ENCODE peak calls at places on chromosome 15, in nine cellular contexts. One of them, this sample, is unnamed.

GRCh38 chr15:57528940-57529565 is 62.7 kb upstream of the MYZAP start:
- ATAC-seq in aorta: no peak
- ATAC-seq in pancreas: peak; percentile 5
- ATAC-seq in psoas muscle: no peak
- ATAC-seq in HCT116: no peak
- ATAC-seq in right cardiac atrium: no peak
- ATAC-seq in heart right ventricle: no peak
- ATAC-seq in K562: no peak
- ATAC-seq in CD4-positive, CD25-positive, alpha-beta regulatory T cell: no peak
- ATAC-seq in this sample: no peak

GRCh38 chr15:63178034-63178433 is 11.4 kb upstream of the RAB8B start:
- ATAC-seq in aorta: no peak
- ATAC-seq in pancreas: no peak
- ATAC-seq in psoas muscle: no peak
- ATAC-seq in HCT116: no peak
- ATAC-seq in right cardiac atrium: no peak
- ATAC-seq in heart right ventricle: no peak
- ATAC-seq in K562: peak; percentile 53
- ATAC-seq in CD4-positive, CD25-positive, alpha-beta regulatory T cell: no peak
- ATAC-seq in this sample: no peak

GRCh38 chr15:89845305-89845893 is 30.7 kb upstream of the ANPEP start:
- ATAC-seq in aorta: no peak
- ATAC-seq in pancreas: peak; percentile 55
- ATAC-seq in psoas muscle: peak; percentile 82
- ATAC-seq in HCT116: peak; percentile 71
- ATAC-seq in right cardiac atrium: no peak
- ATAC-seq in heart right ventricle: no peak
- ATAC-seq in K562: no peak
- ATAC-seq in CD4-positive, CD25-positive, alpha-beta regulatory T cell: no peak
- ATAC-seq in this sample: peak; percentile 46

GRCh38 chr15:44092221-44092620 is 102.8 kb downstream of the FRMD5 start:
- ATAC-seq in aorta: no peak
- ATAC-seq in pancreas: no peak
- ATAC-seq in psoas muscle: no peak
- ATAC-seq in HCT116: no peak
- ATAC-seq in right cardiac atrium: peak; percentile 43
- ATAC-seq in heart right ventricle: peak; percentile 44
- ATAC-seq in K562: no peak
- ATAC-seq in CD4-positive, CD25-positive, alpha-beta regulatory T cell: no peak
- ATAC-seq in this sample: no peak

GRCh38 chr15:77983708-77984445 is 93.6 kb downstream of the TBC1D2B start:
- ATAC-seq in aorta: no peak
- ATAC-seq in pancreas: no peak
- ATAC-seq in psoas muscle: no peak
- ATAC-seq in HCT116: peak; percentile 28
- ATAC-seq in right cardiac atrium: no peak
- ATAC-seq in heart right ventricle: no peak
- ATAC-seq in K562: no peak
- ATAC-seq in CD4-positive, CD25-positive, alpha-beta regulatory T cell: no peak
- ATAC-seq in this sample: no peak

GRCh38 chr15:42427429-42428223 is 63.3 kb downstream of the ZNF106 start:
- ATAC-seq in aorta: peak; percentile 48
- ATAC-seq in pancreas: no peak
- ATAC-seq in psoas muscle: peak; percentile 86
- ATAC-seq in HCT116: no peak
- ATAC-seq in right cardiac atrium: no peak
- ATAC-seq in heart right ventricle: peak; percentile 54
- ATAC-seq in K562: no peak
- ATAC-seq in CD4-positive, CD25-positive, alpha-beta regulatory T cell: no peak
- ATAC-seq in this sample: no peak

GRCh38 chr15:86002444-86002843 is 77.2 kb upstream of the AGBL1 start:
- ATAC-seq in aorta: no peak
- ATAC-seq in pancreas: peak; percentile 59
- ATAC-seq in psoas muscle: peak; percentile 44
- ATAC-seq in HCT116: no peak
- ATAC-seq in right cardiac atrium: no peak
- ATAC-seq in heart right ventricle: no peak
- ATAC-seq in K562: no peak
- ATAC-seq in CD4-positive, CD25-positive, alpha-beta regulatory T cell: no peak
- ATAC-seq in this sample: no peak

GRCh38 chr15:78266229-78266628 is 1.9 kb downstream of the DNAJA4 start:
- ATAC-seq in aorta: no peak
- ATAC-seq in pancreas: no peak
- ATAC-seq in psoas muscle: peak; percentile 1
- ATAC-seq in HCT116: no peak
- ATAC-seq in right cardiac atrium: no peak
- ATAC-seq in heart right ventricle: peak; percentile 0
- ATAC-seq in K562: no peak
- ATAC-seq in CD4-positive, CD25-positive, alpha-beta regulatory T cell: no peak
- ATAC-seq in this sample: no peak

GRCh38 chr15:90988249-90988648 is 6.1 kb downstream of the PRC1 start:
- ATAC-seq in aorta: no peak
- ATAC-seq in pancreas: no peak
- ATAC-seq in psoas muscle: no peak
- ATAC-seq in HCT116: no peak
- ATAC-seq in right cardiac atrium: no peak
- ATAC-seq in heart right ventricle: no peak
- ATAC-seq in K562: peak; percentile 55
- ATAC-seq in CD4-positive, CD25-positive, alpha-beta regulatory T cell: no peak
- ATAC-seq in this sample: no peak
- H3K4me3 ChIP-seq in aorta: no peak overlapping the region
- H3K4me3 ChIP-seq in pancreas: no peak overlapping the region
- H3K4me3 ChIP-seq in psoas muscle: no peak overlapping the region
- H3K4me3 ChIP-seq in HCT116: no peak overlapping the region
- H3K4me3 ChIP-seq in right cardiac atrium: no peak overlapping the region
- H3K4me3 ChIP-seq in heart right ventricle: no peak overlapping the region
- H3K4me3 ChIP-seq in K562: no peak overlapping the region
- H3K4me3 ChIP-seq in CD4-positive, CD25-positive, alpha-beta regulatory T cell: peak overlapping the region; percentile 54
- H3K4me3 ChIP-seq in this sample: no peak overlapping the region

DNA sequence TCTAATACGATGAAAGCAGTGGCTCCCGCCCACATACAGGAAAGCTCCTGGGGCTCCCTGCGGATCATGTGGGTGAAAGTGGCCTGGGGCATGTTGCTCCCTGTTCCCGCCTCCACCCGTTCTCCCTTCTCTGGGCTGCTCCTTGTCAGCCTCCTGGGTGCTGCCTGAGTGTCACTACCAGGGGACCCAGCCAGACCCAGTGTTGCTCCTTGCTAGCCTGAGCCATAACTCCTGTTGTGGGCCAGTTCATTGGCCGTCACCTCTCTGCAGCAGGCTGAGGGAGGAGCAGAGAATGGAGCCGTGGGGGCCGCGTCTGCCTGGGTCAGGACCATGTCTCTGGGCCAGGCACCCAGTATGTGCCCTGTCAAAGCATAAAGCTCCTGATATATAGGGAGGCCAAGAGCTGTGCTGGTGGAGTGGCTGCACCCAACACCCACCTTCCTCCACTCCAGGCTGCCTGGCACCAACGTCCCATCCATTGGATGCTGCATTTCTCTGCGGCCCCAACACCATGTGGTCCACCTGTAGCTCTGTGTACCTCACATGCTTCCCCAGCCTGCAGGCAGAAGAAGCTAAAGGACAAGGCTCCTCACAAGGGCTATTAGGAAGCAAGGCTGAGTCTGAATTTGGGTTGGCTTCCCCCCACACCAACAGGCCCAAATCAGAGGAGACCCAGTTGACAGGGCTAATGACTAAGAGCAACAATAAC is 40.5 kb downstream of the KLF13 start:
- ATAC-seq in aorta: no peak
- ATAC-seq in pancreas: no peak
- ATAC-seq in psoas muscle: peak; percentile 22
- ATAC-seq in HCT116: no peak
- ATAC-seq in right cardiac atrium: peak; percentile 8
- ATAC-seq in heart right ventricle: peak; percentile 5
- ATAC-seq in K562: no peak
- ATAC-seq in CD4-positive, CD25-positive, alpha-beta regulatory T cell: no peak
- ATAC-seq in this sample: no peak
- H3K4me1 ChIP-seq in aorta: no peaks in the 10 kb centered on the region
- H3K4me1 ChIP-seq in pancreas: peaks cover 58% of the 10 kb centered on the region
- H3K4me1 ChIP-seq in psoas muscle: peaks cover 65% of the 10 kb centered on the region
- H3K4me1 ChIP-seq in HCT116: peaks cover 7% of the 10 kb centered on the region
- H3K4me1 ChIP-seq in right cardiac atrium: peaks cover 38% of the 10 kb centered on the region
- H3K4me1 ChIP-seq in heart right ventricle: peaks cover 100% of the 10 kb centered on the region
- H3K4me1 ChIP-seq in K562: peaks cover 37% of the 10 kb centered on the region
- H3K4me1 ChIP-seq in CD4-positive, CD25-positive, alpha-beta regulatory T cell: peaks cover 100% of the 10 kb centered on the region
- H3K4me1 ChIP-seq in this sample: peaks cover 16% of the 10 kb centered on the region

GRCh38 chr15:51667478-51667877 is 13.8 kb upstream of the SCG3 start:
- ATAC-seq in aorta: no peak
- ATAC-seq in pancreas: no peak
- ATAC-seq in psoas muscle: no peak
- ATAC-seq in HCT116: no peak
- ATAC-seq in right cardiac atrium: no peak
- ATAC-seq in heart right ventricle: no peak
- ATAC-seq in K562: no peak
- ATAC-seq in CD4-positive, CD25-positive, alpha-beta regulatory T cell: no peak
- ATAC-seq in this sample: no peak

GRCh38 chr15:51672100-51672731 is 9.1 kb upstream of the SCG3 start:
- ATAC-seq in aorta: no peak
- ATAC-seq in pancreas: no peak
- ATAC-seq in psoas muscle: no peak
- ATAC-seq in HCT116: no peak
- ATAC-seq in right cardiac atrium: no peak
- ATAC-seq in heart right ventricle: no peak
- ATAC-seq in K562: peak; percentile 79
- ATAC-seq in CD4-positive, CD25-positive, alpha-beta regulatory T cell: no peak
- ATAC-seq in this sample: no peak

GRCh38 chr15:51668446-51668845 is 12.9 kb upstream of the SCG3 start:
- ATAC-seq in aorta: peak; percentile 19
- ATAC-seq in pancreas: no peak
- ATAC-seq in psoas muscle: no peak
- ATAC-seq in HCT116: no peak
- ATAC-seq in right cardiac atrium: no peak
- ATAC-seq in heart right ventricle: no peak
- ATAC-seq in K562: no peak
- ATAC-seq in CD4-positive, CD25-positive, alpha-beta regulatory T cell: no peak
- ATAC-seq in this sample: no peak

GRCh38 chr15:51672913-51673857 is 8.1 kb upstream of the SCG3 start:
- ATAC-seq in aorta: no peak
- ATAC-seq in pancreas: no peak
- ATAC-seq in psoas muscle: no peak
- ATAC-seq in HCT116: no peak
- ATAC-seq in right cardiac atrium: no peak
- ATAC-seq in heart right ventricle: no peak
- ATAC-seq in K562: peak; percentile 76
- ATAC-seq in CD4-positive, CD25-positive, alpha-beta regulatory T cell: no peak
- ATAC-seq in this sample: no peak

GRCh38 chr15:51669381-51669780 is 11.9 kb upstream of the SCG3 start:
- ATAC-seq in aorta: no peak
- ATAC-seq in pancreas: no peak
- ATAC-seq in psoas muscle: no peak
- ATAC-seq in HCT116: no peak
- ATAC-seq in right cardiac atrium: no peak
- ATAC-seq in heart right ventricle: no peak
- ATAC-seq in K562: peak; percentile 63
- ATAC-seq in CD4-positive, CD25-positive, alpha-beta regulatory T cell: no peak
- ATAC-seq in this sample: no peak
- H3K4me3 ChIP-seq in aorta: no peak overlapping the region
- H3K4me3 ChIP-seq in pancreas: no peak overlapping the region
- H3K4me3 ChIP-seq in psoas muscle: no peak overlapping the region
- H3K4me3 ChIP-seq in HCT116: no peak overlapping the region
- H3K4me3 ChIP-seq in right cardiac atrium: no peak overlapping the region
- H3K4me3 ChIP-seq in heart right ventricle: no peak overlapping the region
- H3K4me3 ChIP-seq in K562: no peak overlapping the region
- H3K4me3 ChIP-seq in CD4-positive, CD25-positive, alpha-beta regulatory T cell: no peak overlapping the region
- H3K4me3 ChIP-seq in this sample: no peak overlapping the region

GRCh38 chr15:72797338-72797689 is 13.8 kb upstream of the ADPGK start:
- ATAC-seq in aorta: no peak
- ATAC-seq in pancreas: peak; percentile 23
- ATAC-seq in psoas muscle: peak; percentile 8
- ATAC-seq in HCT116: peak; percentile 24
- ATAC-seq in right cardiac atrium: no peak
- ATAC-seq in heart right ventricle: no peak
- ATAC-seq in K562: peak; percentile 8
- ATAC-seq in CD4-positive, CD25-positive, alpha-beta regulatory T cell: no peak
- ATAC-seq in this sample: no peak

GRCh38 chr15:72797834-72798233 is 14.3 kb upstream of the ADPGK start:
- ATAC-seq in aorta: no peak
- ATAC-seq in pancreas: no peak
- ATAC-seq in psoas muscle: no peak
- ATAC-seq in HCT116: no peak
- ATAC-seq in right cardiac atrium: no peak
- ATAC-seq in heart right ventricle: no peak
- ATAC-seq in K562: no peak
- ATAC-seq in CD4-positive, CD25-positive, alpha-beta regulatory T cell: no peak
- ATAC-seq in this sample: no peak

GRCh38 chr15:72800819-72801481 is 17.4 kb upstream of the ADPGK start:
- ATAC-seq in aorta: no peak
- ATAC-seq in pancreas: no peak
- ATAC-seq in psoas muscle: no peak
- ATAC-seq in HCT116: no peak
- ATAC-seq in right cardiac atrium: no peak
- ATAC-seq in heart right ventricle: no peak
- ATAC-seq in K562: no peak
- ATAC-seq in CD4-positive, CD25-positive, alpha-beta regulatory T cell: no peak
- ATAC-seq in this sample: no peak

GRCh38 chr15:72796210-72796514 is 12.6 kb upstream of the ADPGK start:
- ATAC-seq in aorta: no peak
- ATAC-seq in pancreas: no peak
- ATAC-seq in psoas muscle: no peak
- ATAC-seq in HCT116: no peak
- ATAC-seq in right cardiac atrium: no peak
- ATAC-seq in heart right ventricle: no peak
- ATAC-seq in K562: no peak
- ATAC-seq in CD4-positive, CD25-positive, alpha-beta regulatory T cell: no peak
- ATAC-seq in this sample: peak; percentile 12

GRCh38 chr15:72796515-72797337 is 13.2 kb upstream of the ADPGK start:
- ATAC-seq in aorta: peak; percentile 91
- ATAC-seq in pancreas: peak; percentile 95
- ATAC-seq in psoas muscle: peak; percentile 97
- ATAC-seq in HCT116: peak; percentile 95
- ATAC-seq in right cardiac atrium: peak; percentile 92
- ATAC-seq in heart right ventricle: peak; percentile 79
- ATAC-seq in K562: peak; percentile 95
- ATAC-seq in CD4-positive, CD25-positive, alpha-beta regulatory T cell: peak; percentile 69
- ATAC-seq in this sample: peak; percentile 82
- H3K4me1 ChIP-seq in aorta: no peaks in the 10 kb centered on the region
- H3K4me1 ChIP-seq in pancreas: no peaks in the 10 kb centered on the region
- H3K4me1 ChIP-seq in psoas muscle: peaks cover 3% of the 10 kb centered on the region
- H3K4me1 ChIP-seq in HCT116: no peaks in the 10 kb centered on the region
- H3K4me1 ChIP-seq in right cardiac atrium: no peaks in the 10 kb centered on the region
- H3K4me1 ChIP-seq in heart right ventricle: peaks cover 17% of the 10 kb centered on the region
- H3K4me1 ChIP-seq in K562: peaks cover 12% of the 10 kb centered on the region
- H3K4me1 ChIP-seq in CD4-positive, CD25-positive, alpha-beta regulatory T cell: peaks cover 13% of the 10 kb centered on the region
- H3K4me1 ChIP-seq in this sample: peaks cover 8% of the 10 kb centered on the region